ENCODE peak calls at places on chromosome 21, in four cellular contexts. One of them, this sample, is unnamed.

GRCh38 chr21:30625449-30625848 is 5.0 kb downstream of the KRTAP20-4 start:
- DNase-seq in endothelial cell of umbilical vein: no peak
- DNase-seq in K562: no peak
- DNase-seq in GM12878: no peak
- DNase-seq in this sample: no peak

GRCh38 chr21:35273331-35273730 is 224.2 kb upstream of the RUNX1 start:
- DNase-seq in endothelial cell of umbilical vein: no peak
- DNase-seq in GM12878: no peak
- DNase-seq in K562: no peak
- DNase-seq in this sample: no peak

GRCh38 chr21:36478207-36478701 is 1.7 kb downstream of the CLDN14 start:
- DNase-seq in GM12878: no peak
- DNase-seq in endothelial cell of umbilical vein: peak
- DNase-seq in K562: no peak
- DNase-seq in this sample: peak

GRCh38 chr21:17454315-17455027 is 58.4 kb upstream of the CXADR start:
- DNase-seq in K562: peak
- DNase-seq in endothelial cell of umbilical vein: peak
- DNase-seq in GM12878: no peak
- DNase-seq in this sample: peak

GRCh38 chr21:28485301-28486022 is 507.2 kb downstream of the LTN1 start:
- DNase-seq in endothelial cell of umbilical vein: no peak
- DNase-seq in GM12878: no peak
- DNase-seq in K562: no peak
- DNase-seq in this sample: peak

GRCh38 chr21:41582298-41582840 is 74.4 kb upstream of the TMPRSS2 start:
- DNase-seq in GM12878: no peak
- DNase-seq in K562: no peak
- DNase-seq in endothelial cell of umbilical vein: no peak
- DNase-seq in this sample: no peak

GRCh38 chr21:35792569-35792968 is 267.8 kb downstream of the SETD4 start:
- DNase-seq in K562: no peak
- DNase-seq in endothelial cell of umbilical vein: no peak
- DNase-seq in GM12878: no peak
- DNase-seq in this sample: no peak

GRCh38 chr21:41250519-41250918 is 66.1 kb upstream of the FAM3B start:
- DNase-seq in endothelial cell of umbilical vein: peak
- DNase-seq in K562: no peak
- DNase-seq in GM12878: no peak
- DNase-seq in this sample: peak

GRCh38 chr21:41951876-41952567 is 1.8 kb downstream of the C2CD2 start:
- DNase-seq in K562: no peak
- DNase-seq in endothelial cell of umbilical vein: no peak
- DNase-seq in GM12878: no peak
- DNase-seq in this sample: no peak

GRCh38 chr21:15874610-15875009 is 144.8 kb downstream of the USP25 start:
- DNase-seq in K562: no peak
- DNase-seq in GM12878: no peak
- DNase-seq in endothelial cell of umbilical vein: no peak
- DNase-seq in this sample: peak
- H3K4me3 ChIP-seq in K562: no peak
- H3K4me3 ChIP-seq in GM12878: no peak
- H3K4me3 ChIP-seq in endothelial cell of umbilical vein: no peak
- H3K4me3 ChIP-seq in this sample: no peak

GRCh38 chr21:9737871-9738520 is 783.4 kb upstream of the TPTE start:
- DNase-seq in endothelial cell of umbilical vein: no peak
- DNase-seq in K562: no peak
- DNase-seq in GM12878: no peak
- DNase-seq in this sample: no peak
- TF ChIP-seq FOS in endothelial cell of umbilical vein: no peak
- TF ChIP-seq FOS in K562: no peak
- TF ChIP-seq FOS in GM12878: no peak
- TF ChIP-seq FOS in this sample: no peak

GRCh38 chr21:45550552-45551210 is 8.4 kb upstream of the SLC19A1 start:
- DNase-seq in K562: no peak
- DNase-seq in GM12878: peak
- DNase-seq in endothelial cell of umbilical vein: no peak
- DNase-seq in this sample: no peak

GRCh38 chr21:45551816-45552695 is 9.8 kb upstream of the SLC19A1 start:
- DNase-seq in endothelial cell of umbilical vein: no peak
- DNase-seq in K562: no peak
- DNase-seq in GM12878: no peak
- DNase-seq in this sample: no peak

GRCh38 chr21:45551316-45551715 is 9.1 kb upstream of the SLC19A1 start:
- DNase-seq in GM12878: peak
- DNase-seq in K562: no peak
- DNase-seq in endothelial cell of umbilical vein: peak
- DNase-seq in this sample: peak

GRCh38 chr21:45548711-45549491 is 6.7 kb upstream of the SLC19A1 start:
- DNase-seq in K562: no peak
- DNase-seq in GM12878: no peak
- DNase-seq in endothelial cell of umbilical vein: no peak
- DNase-seq in this sample: no peak

DNA sequence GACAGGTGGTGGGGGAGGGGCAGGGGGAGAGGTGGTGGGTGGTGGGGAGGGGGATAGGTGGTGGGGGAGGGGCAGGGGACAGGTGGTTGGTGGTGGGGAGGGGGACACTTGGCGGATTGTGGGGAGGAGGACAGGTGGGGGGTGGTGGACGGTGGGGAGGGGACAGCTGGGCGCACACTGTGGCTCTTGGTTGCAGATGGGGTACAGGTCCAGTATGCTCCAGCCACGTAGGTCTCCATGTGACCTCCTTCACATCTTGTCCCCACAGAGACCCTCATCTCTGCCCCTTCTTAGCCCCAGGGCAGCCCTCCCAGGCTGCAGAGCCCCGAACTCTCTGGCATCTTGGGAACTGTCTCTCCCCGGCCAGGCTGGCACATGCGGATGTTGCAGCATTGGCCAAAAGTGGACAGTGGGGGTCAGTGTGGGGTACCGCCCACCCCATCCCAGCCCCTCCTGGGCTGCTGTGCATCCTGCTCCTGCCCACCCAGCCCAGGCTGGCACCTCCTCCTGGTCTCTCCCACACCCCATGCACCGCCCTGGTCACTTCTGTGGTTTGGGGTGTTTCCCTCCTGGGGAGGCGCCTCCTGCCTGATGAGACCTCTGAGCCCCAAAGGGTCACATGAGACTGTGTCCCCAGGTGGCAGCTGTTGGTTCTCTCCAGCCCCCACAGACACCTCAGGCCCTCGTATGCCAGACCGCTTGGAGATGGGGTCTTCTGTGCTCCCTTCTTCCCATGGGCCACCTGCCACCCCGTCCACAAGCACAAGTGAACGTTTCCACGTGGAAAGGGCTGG is 7.6 kb upstream of the SLC19A1 start:
- DNase-seq in K562: no peak
- DNase-seq in endothelial cell of umbilical vein: no peak
- DNase-seq in GM12878: peak
- DNase-seq in this sample: no peak
- H3K4me3 ChIP-seq in K562: no peak
- H3K4me3 ChIP-seq in endothelial cell of umbilical vein: no peak
- H3K4me3 ChIP-seq in GM12878: peak
- H3K4me3 ChIP-seq in this sample: no peak

DNA sequence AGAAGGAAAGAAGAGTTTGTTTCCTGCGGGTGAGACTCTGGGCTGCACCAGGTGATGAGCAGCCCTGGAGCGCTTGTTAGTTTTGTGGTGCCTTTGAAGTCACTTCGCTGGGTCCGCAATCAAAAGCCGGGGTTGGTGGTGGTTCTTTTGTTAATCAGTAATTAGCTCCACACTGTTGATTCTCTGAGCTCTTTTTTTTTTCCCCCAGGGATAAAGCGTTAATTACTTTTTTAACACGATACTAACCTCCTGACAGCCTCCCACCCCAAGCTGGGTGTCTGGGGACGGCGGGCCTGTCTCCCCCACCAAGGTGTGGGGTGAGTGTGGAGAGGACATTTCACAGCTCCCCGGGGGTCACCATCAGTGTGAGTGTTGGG is 56.6 kb downstream of the AGPAT3 start:
- DNase-seq in K562: no peak
- DNase-seq in endothelial cell of umbilical vein: no peak
- DNase-seq in GM12878: peak
- DNase-seq in this sample: no peak
- TF ChIP-seq FOS in K562: no peak
- TF ChIP-seq FOS in endothelial cell of umbilical vein: no peak
- TF ChIP-seq FOS in GM12878: no peak
- TF ChIP-seq FOS in this sample: no peak

GRCh38 chr21:34201001-34201400 is 127.6 kb downstream of the MRPS6 start:
- DNase-seq in GM12878: no peak
- DNase-seq in endothelial cell of umbilical vein: no peak
- DNase-seq in K562: no peak
- DNase-seq in this sample: no peak
- H3K4me3 ChIP-seq in GM12878: no peak
- H3K4me3 ChIP-seq in endothelial cell of umbilical vein: no peak
- H3K4me3 ChIP-seq in K562: no peak
- H3K4me3 ChIP-seq in this sample: no peak

DNA sequence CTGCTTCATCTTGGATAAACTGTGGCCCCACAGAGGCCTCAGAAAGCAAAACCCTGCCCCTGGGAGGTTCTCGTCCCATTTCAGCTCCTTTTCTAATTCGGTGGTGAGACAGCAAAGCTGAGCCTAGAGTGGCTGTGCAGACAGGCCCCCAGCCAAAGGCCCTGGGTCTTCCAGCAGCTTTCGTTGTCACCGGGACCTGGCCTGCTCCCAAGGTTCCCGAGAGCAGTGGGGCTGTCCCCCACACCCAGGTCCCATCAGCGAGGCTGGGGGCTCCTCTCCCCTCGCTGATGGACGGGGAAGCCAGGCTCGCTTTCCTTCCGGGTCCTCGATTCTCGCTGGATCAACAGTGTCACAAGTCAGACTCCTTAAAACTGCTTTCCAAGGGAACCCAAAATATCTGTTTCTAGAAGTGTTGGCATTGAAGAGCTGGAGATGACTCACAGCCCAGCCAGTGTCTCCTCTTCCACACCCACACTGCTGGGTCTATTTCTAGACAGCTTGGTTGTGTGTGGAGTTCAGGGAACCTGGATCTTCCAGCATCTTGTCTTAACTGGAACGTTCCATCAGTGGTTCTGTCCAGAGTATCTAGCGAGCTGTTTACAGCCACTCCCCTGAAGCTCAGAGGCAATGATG is 35.0 kb downstream of the RRP1 start:
- DNase-seq in GM12878: no peak
- DNase-seq in K562: no peak
- DNase-seq in endothelial cell of umbilical vein: no peak
- DNase-seq in this sample: peak
- TF ChIP-seq FOS in GM12878: no peak
- TF ChIP-seq FOS in K562: no peak
- TF ChIP-seq FOS in endothelial cell of umbilical vein: no peak
- TF ChIP-seq FOS in this sample: peak

This sample was measured in IMR-90.